ENCODE peak calls at places on chromosome 18, in six cellular contexts. V is tibial artery, T is left lung, G is thyroid gland, K is foreskin keratinocyte, H is transverse colon. E is an unnamed sample.
A peak's percentile ranks its signal among the peaks of the same experiment; 100 is the strongest.

GRCh38 chr18:25815659-25816058 is 274.8 kb downstream of the SS18 start:
- DNase-seq in K (no peak), H (no peak), V (no peak), G (no peak), T (no peak), E (no peak)

GRCh38 chr18:32803571-32803970 is 30.7 kb upstream of the KLHL14 start:
- DNase-seq in T (no peak), H (no peak), V (no peak), K (no peak), G (peak; percentile 13), E (no peak)

GRCh38 chr18:48790226-48790863 is 160.4 kb downstream of the SMAD7 start:
- DNase-seq in T (peak; percentile 87), G (peak; percentile 97), K (no peak), H (no peak), V (peak; percentile 98), E (peak; percentile 41)

GRCh38 chr18:34978533-34978893 is 62.7 kb upstream of the MAPRE2 start:
- DNase-seq in K (no peak), T (no peak), V (no peak), G (no peak), H (no peak), E (no peak)

GRCh38 chr18:25351280-25351772 is 640 bp downstream of the ZNF521 start:
- DNase-seq in T (no peak), K (no peak), V (no peak), H (no peak), G (peak; percentile 19), E (no peak)

GRCh38 chr18:65221115-65221514 is 529.7 kb upstream of the CDH7 start:
- DNase-seq in V (no peak), K (no peak), T (no peak), G (no peak), H (no peak), E (no peak)

GRCh38 chr18:77342736-77343135 is 93.1 kb downstream of the GALR1 start:
- DNase-seq in V (no peak), K (no peak), T (no peak), G (no peak), H (no peak), E (no peak)

GRCh38 chr18:67380867-67381266 is 135.7 kb downstream of the DSEL start:
- DNase-seq in V (no peak), T (peak; percentile 27), G (no peak), H (no peak), K (no peak), E (no peak)

GRCh38 chr18:10440874-10441273 is 13.6 kb upstream of the APCDD1 start:
- DNase-seq in G (no peak), K (no peak), H (no peak), T (no peak), V (no peak), E (no peak)

GRCh38 chr18:57533901-57534300 is 52.6 kb downstream of the FECH start:
- DNase-seq in K (no peak), H (no peak), V (no peak), G (no peak), T (no peak), E (no peak)

GRCh38 chr18:54742654-54743053 is 85.6 kb upstream of the RAB27B start:
- DNase-seq in V (no peak), H (peak; percentile 21), G (peak; percentile 5), T (no peak), K (no peak), E (peak; percentile 62)

GRCh38 chr18:7946724-7947377 is 379.7 kb downstream of the PTPRM start:
- DNase-seq in G (peak; percentile 31), V (no peak), T (peak; percentile 37), K (no peak), H (peak; percentile 29), E (no peak)

GRCh38 chr18:35514752-35515459 is 17.1 kb upstream of the INO80C start:
- DNase-seq in T (no peak), V (no peak), K (no peak), G (no peak), H (no peak), E (no peak)

GRCh38 chr18:32093523-32093922 is 1.8 kb downstream of the RNF138 start:
- DNase-seq in V (no peak), K (no peak), H (peak; percentile 14), G (no peak), T (no peak), E (no peak)

GRCh38 chr18:78981652-78981955 is 2.0 kb downstream of the SALL3 start:
- DNase-seq in K (no peak), H (no peak), T (no peak), V (no peak), G (no peak), E (no peak)

GRCh38 chr18:78983530-78983929 is 3.9 kb downstream of the SALL3 start:
- DNase-seq in T (no peak), V (no peak), H (no peak), G (no peak), K (no peak), E (no peak)

GRCh38 chr18:78982186-78982585 is 2.6 kb downstream of the SALL3 start:
- DNase-seq in V (no peak), G (no peak), H (no peak), K (no peak), T (no peak), E (no peak)

GRCh38 chr18:78984941-78985784 is 5.5 kb downstream of the SALL3 start:
- DNase-seq in T (no peak), G (no peak), K (no peak), V (no peak), H (no peak), E (no peak)

GRCh38 chr18:78986018-78986481 is 6.4 kb downstream of the SALL3 start:
- DNase-seq in V (no peak), H (no peak), G (peak; percentile 40), K (no peak), T (peak; percentile 58), E (no peak)
- TF ChIP-seq CTCF in V (no peak), H (peak; percentile 19), G (peak; percentile 28), K (peak; percentile 59), T (no peak), E (no peak)

DNA sequence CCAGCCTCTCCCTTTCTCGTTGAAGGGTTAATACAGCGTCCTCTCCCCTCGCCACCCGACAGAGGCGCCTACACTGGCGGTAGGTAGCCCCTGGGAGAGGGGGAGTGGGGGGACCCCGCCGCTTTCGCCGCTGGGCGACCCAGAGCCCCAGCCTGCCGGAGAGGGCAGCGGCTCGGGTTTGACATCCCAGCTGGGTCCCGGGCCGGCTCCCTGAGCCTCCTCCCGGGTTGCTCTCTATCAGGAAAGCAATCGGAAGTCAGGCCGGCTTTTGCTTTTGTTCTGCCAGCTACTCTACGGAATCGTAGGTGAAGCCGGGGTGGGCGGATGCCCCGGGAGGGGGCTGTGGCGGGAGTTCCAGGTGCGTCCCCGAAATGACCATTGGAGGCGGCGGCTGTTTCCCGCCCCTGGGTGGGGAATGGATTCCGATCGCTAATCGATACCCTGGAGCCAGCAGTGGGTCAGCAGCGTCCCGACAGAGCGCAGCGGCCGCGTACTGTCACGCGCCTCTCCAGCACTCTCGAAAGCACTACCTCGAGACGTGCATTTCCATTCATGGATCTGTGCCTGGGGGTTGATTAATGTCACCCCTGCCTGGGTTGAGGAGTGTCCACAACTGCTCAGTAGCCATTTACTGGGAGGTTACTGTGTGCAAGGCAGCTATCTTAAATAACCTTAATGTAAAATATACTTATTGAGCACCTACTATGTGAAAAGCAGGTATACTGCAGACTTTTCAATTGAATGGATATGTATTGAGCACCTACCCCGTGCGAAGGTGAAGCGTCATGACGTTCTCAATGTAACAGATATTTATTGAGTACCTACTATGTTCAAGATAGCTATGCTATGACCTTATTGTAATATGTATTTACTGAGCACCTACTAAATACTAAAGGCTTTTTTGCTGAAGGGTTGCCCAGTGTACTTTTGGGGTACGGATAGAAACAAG is 1.1 kb downstream of the MAPK4 start:
- DNase-seq in G (peak; percentile 44), H (no peak), T (peak; percentile 74), K (no peak), V (no peak), E (peak; percentile 25)
- H3K27ac ChIP-seq in G (no peak overlapping the region), H (peak overlapping the region; percentile 57), T (no peak overlapping the region), K (no peak overlapping the region), V (peak overlapping the region; percentile 83), E (no peak overlapping the region)

GRCh38 chr18:37343542-37343851 is 222.1 kb downstream of the CELF4 start:
- DNase-seq in V (no peak), G (no peak), H (no peak), T (no peak), K (no peak), E (no peak)
- TF ChIP-seq CTCF in V (no peak), G (peak; percentile 1), H (no peak), T (no peak), K (no peak), E (no peak)

DNA sequence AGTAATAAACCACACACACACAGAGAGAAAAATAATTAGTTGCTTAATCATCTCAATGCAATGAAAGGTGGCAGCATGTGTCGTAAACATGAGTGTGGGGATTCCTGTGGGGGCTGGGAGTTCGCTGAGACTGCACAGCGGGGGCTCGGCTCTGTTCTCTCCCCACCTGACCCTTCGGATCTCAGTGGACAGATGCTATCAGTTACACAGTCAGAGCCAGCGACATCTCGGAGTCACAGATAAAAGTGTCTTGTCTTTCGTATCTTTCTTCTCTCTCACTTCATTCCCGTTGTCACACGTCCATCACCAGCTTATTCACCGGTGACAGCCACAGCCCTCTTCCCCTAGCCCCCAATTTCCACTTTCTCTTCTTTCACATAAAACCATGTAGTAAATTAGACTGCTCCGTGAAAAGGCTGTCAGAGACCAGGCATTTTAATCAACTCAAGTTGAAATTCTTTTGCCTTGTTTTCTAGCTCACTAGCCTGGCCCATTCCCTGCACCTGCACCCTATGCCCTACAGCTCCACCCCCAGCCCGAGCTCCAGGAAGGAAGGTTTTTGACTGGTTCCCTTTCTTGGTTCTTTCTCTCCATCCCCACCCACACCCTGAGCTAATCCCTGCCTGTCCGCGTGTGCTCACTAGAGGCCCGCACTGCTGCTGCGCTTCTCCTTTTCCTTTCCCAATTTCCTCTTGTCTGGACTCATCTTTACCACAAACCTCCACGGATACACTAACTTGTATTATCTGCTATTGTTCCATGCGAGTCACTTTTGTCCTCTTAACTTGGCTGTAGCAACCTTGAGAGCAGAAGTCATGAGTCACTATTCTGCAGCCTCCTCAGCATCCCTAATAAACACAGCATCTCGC is 36.8 kb downstream of the COLEC12 start:
- DNase-seq in T (no peak), H (no peak), G (no peak), V (no peak), K (no peak), E (peak; percentile 29)
- H3K27ac ChIP-seq in T (peak overlapping the region; percentile 60), H (no peak overlapping the region), G (no peak overlapping the region), V (no peak overlapping the region), K (no peak overlapping the region), E (no peak overlapping the region)

DNA sequence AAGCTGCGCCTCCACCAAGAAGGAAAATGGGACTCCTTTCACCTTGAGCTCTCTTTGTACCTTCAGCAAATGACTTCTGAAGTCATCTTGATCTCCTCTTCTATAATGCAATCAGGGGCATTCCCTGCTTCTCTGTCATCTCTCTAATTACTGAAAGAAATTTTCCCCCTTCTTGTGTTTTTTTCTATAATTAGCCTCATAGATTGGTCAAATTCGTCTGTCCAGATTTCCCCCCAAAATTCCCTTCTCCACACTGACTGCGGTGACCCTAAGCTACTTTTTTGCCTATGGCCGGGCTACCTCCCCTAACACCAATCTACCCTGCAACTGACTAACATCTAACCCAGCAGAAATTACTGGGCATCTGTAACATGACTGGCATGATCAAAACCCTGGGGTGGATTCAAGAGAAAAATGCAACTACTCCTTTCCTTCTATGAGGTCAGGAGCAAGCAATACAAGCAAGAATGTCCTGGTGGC is 168.6 kb downstream of the BCL2 start:
- DNase-seq in G (no peak), V (no peak), T (no peak), H (no peak), K (no peak), E (no peak)
- TF ChIP-seq CTCF in G (no peak), V (no peak), T (no peak), H (no peak), K (no peak), E (no peak)

E was measured in body of pancreas.